ENCODE peak calls at places on chromosomes 4 and X, in five cellular contexts. Y, O, R, W and U are unnamed samples.

GRCh38 chr4:37827030-37827705 is 682 bp downstream of the PGM2 start:
- DNase-seq in Y (peak), R (no peak), W (no peak), O (no peak), U (no peak)

GRCh38 chrX:47361538-47362511 is 8.6 kb upstream of the ZNF157 start:
- DNase-seq in R (peak), Y (peak), W (peak), O (peak), U (peak)

GRCh38 chrX:80022363-80023031 is 7.9 kb downstream of the TBX22 start:
- DNase-seq in Y (no peak), W (peak), R (no peak), O (no peak), U (no peak)

GRCh38 chr4:1050486-1051213 is 39.2 kb downstream of the FGFRL1 start:
- DNase-seq in W (peak), Y (peak), O (peak), R (no peak), U (no peak)

GRCh38 chr4:133483600-133484246 is 334.6 kb downstream of the PCDH10 start:
- DNase-seq in O (no peak), W (peak), R (no peak), Y (no peak), U (peak)

GRCh38 chr4:108833041-108833440 is 70.2 kb upstream of the ETNPPL start:
- DNase-seq in Y (no peak), R (no peak), O (no peak), W (no peak), U (no peak)

GRCh38 chrX:13662537-13662841 is 9.5 kb downstream of the TCEANC start:
- DNase-seq in W (no peak), O (no peak), R (no peak), Y (no peak), U (no peak)

GRCh38 chr4:31045724-31046318 is 325.7 kb downstream of the PCDH7 start:
- DNase-seq in W (peak), Y (peak), O (no peak), R (no peak), U (no peak)

GRCh38 chr4:169791527-169792156 is 33.9 kb upstream of the HPF1 start:
- DNase-seq in Y (peak), O (no peak), R (peak), W (peak), U (no peak)

GRCh38 chrX:87003031-87003430 is 514.6 kb upstream of the KLHL4 start:
- DNase-seq in Y (no peak), O (no peak), W (no peak), R (no peak), U (no peak)

GRCh38 chr4:82797591-82798081 is 960 bp downstream of the SCD5 start:
- DNase-seq in Y (peak), W (peak), O (no peak), R (no peak), U (no peak)

GRCh38 chr4:89519771-89520170 is 212.2 kb upstream of the GPRIN3 start:
- DNase-seq in R (no peak), O (no peak), W (no peak), Y (no peak), U (no peak)

GRCh38 chrX:118216086-118216485 is 99.5 kb upstream of the KLHL13 start:
- DNase-seq in O (no peak), W (no peak), R (no peak), Y (no peak), U (no peak)

GRCh38 chr4:164350086-164350485 is 403.8 kb upstream of the SMIM31 start:
- DNase-seq in Y (no peak), W (no peak), R (no peak), O (no peak), U (no peak)

GRCh38 chrX:71164071-71164470 is 19.4 kb downstream of the NLGN3 start:
- DNase-seq in Y (no peak), O (no peak), W (no peak), R (no peak), U (no peak)

GRCh38 chrX:150060406-150060805 is 122.1 kb upstream of the EOLA2 start:
- DNase-seq in O (no peak), Y (no peak), W (no peak), R (no peak), U (no peak)

GRCh38 chrX:112687189-112687691 is 7.5 kb upstream of the LHFPL1 start:
- DNase-seq in O (no peak), Y (no peak), W (no peak), R (no peak), U (no peak)

DNA sequence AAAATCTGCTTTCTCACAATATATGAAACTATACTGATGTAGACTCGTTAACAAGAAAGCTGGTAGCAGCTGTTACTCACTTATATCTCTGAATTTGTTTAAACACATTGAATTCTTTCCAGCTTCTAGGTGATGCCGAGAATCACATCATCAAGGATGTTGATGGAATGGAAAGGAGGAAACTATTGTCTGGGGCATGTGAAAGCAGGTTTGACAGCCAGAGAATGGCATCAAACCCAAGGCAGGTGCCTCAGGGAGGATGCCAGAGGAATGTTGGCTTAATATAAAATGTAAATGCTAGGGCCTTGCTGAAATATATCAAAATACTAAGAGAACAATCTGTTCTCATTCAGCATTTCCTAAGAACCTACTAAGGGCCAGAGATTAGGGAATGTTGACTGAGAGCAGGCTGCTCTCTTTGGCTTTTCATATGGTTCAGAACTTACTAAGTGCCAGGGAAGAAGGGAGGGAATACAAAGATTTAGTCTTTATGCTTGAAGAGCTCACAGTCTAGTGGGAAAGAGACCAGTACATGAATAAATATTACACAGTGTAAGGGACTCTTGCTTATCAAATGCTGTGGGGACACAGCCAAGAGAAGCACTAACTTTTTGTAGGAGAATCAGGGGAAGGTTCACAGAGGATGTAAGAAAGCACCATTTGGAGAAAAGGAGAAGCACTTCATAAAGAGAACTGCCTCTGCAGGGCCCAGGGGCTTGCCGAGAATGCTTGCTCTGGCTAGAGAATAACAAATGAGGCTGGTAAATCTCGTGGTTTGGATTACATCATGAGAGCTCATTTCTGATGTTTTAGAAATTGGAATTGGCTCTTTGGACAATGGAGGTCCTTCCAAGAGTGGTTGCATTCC is 14.7 kb downstream of the SLIT2 start:
- DNase-seq in R (no peak), W (no peak), Y (no peak), O (no peak), U (no peak)
- H3K27ac ChIP-seq in R (peak), W (no peak), Y (no peak), O (peak), U (no peak)

DNA sequence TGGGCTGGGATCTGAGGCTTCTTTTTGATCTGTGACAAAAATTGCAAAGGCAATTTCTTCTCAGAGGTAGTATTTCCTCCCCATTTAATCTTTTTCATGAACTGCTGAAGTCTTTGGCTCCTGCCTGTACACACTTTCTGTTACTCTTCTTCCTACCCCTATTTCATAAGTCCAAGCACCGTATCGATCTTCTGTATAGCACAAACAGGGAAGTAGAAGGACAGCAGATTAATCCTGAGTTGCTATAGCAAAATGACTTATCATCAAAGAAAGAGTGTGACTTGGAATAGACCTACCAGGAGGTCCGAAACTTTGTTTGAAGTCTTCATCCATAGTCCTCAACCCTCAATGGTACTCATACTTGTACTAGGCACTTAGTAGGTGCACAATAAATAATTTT is 22.0 kb downstream of the OTC start:
- DNase-seq in W (no peak), O (no peak), R (no peak), Y (no peak), U (no peak)
- H3K27ac ChIP-seq in W (no peak), O (no peak), R (no peak), Y (no peak), U (no peak)

DNA sequence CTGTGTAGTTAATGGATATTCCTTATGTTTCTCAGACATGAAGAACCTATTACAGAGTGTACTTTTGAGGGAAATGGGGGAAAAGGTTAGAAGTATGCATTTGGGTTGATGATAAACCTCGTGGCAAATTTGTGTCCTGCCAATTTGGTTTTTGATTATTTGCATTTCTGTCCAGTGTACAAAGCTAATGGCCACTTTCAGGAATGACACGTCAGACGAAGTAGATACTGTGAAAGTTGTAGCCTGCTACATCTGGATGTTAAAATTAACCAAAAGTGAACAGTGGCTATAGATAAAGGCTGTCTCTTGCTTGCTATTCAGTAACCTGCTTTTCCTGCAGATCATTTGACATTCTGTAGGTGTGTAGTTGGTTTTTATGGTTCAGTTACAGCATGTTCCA is 1.0 kb downstream of the PRDX4 start:
- DNase-seq in R (no peak), O (no peak), Y (no peak), W (peak), U (no peak)
- H3K27ac ChIP-seq in R (no peak), O (no peak), Y (peak), W (no peak), U (no peak)

GRCh38 chr4:48801016-48801715 is 21.1 kb upstream of the FRYL start:
- DNase-seq in O (no peak), W (no peak), R (no peak), Y (no peak), U (no peak)
- H3K27ac ChIP-seq in O (peak), W (no peak), R (no peak), Y (no peak), U (no peak)

DNA sequence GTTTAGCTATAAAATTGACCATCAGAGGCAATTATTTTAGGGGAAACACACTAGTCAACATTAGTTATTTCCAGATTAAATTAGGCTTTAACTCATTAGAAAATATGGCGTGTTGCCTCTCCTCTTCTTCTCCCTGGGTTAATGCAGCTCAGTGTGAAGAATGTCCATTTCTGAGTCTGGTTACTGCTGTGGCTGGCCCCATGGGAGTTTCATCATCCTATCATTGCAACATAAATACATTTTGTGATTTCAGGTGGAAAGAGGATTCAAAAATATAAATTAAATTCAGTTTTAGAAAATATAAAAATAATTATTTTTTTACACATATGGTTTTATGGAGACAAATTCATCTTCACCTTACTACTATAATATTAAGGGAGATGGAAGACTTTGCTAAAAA is 288.5 kb upstream of the ARSJ start:
- DNase-seq in Y (no peak), W (no peak), R (no peak), O (no peak), U (no peak)
- H3K27ac ChIP-seq in Y (no peak), W (no peak), R (no peak), O (no peak), U (no peak)

DNA sequence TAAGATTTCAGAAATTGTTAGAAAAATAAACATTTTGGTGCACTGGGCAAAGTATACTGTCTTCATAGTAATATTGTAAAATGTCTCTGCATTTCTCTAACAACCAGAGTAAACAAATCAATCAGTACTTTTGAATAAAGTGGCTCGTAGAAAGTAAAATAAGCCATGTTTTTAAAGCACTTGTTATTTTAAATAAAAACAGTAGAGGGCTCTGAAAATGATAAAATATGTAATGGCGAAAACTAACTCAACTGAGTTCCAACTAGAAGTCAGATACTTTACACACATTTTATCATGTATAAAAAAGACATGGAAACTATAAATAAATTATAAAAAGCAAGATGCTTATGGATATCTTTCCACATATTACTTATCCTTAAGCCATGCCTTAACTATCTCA is 1134.4 kb downstream of the PDHA2 start:
- DNase-seq in R (no peak), Y (no peak), O (no peak), W (no peak), U (no peak)
- H3K27ac ChIP-seq in R (no peak), Y (no peak), O (no peak), W (no peak), U (no peak)